ENCODE peak calls at places on chromosome 12, in six cellular contexts. O, R, Q, U, Z and S are unnamed samples.

GRCh38 chr12:119061208-119061796 is 80.0 kb downstream of the SRRM4 start:
- ATAC-seq in O (no peak), Z (no peak), U (peak), Q (peak), R (no peak), S (no peak)

GRCh38 chr12:14396071-14396470 is 30.6 kb downstream of the ATF7IP start:
- ATAC-seq in Q (peak), R (no peak), O (no peak), U (peak), Z (no peak), S (peak)

GRCh38 chr12:74646831-74647230 is 109.2 kb downstream of the ATXN7L3B start:
- ATAC-seq in Q (no peak), R (no peak), O (no peak), Z (peak), U (no peak), S (no peak)

GRCh38 chr12:127595506-127595905 is 671.5 kb upstream of the TMEM132C start:
- ATAC-seq in U (no peak), R (no peak), Z (no peak), O (no peak), Q (no peak), S (no peak)

GRCh38 chr12:17344649-17345048 is 738.7 kb upstream of the LMO3 start:
- ATAC-seq in Z (no peak), Q (no peak), R (no peak), O (no peak), U (no peak), S (no peak)

GRCh38 chr12:18123707-18124106 is 33.7 kb upstream of the RERGL start:
- ATAC-seq in U (no peak), Q (no peak), O (no peak), R (no peak), Z (no peak), S (no peak)

GRCh38 chr12:3200032-3200617 is 122.9 kb downstream of the TSPAN9 start:
- ATAC-seq in O (peak), R (peak), Z (no peak), Q (no peak), U (no peak), S (peak)

GRCh38 chr12:63942464-63943241 is 98.2 kb downstream of the SRGAP1 start:
- ATAC-seq in O (no peak), U (no peak), R (no peak), Z (no peak), Q (no peak), S (no peak)

GRCh38 chr12:20140751-20141150 is 227.6 kb upstream of the PDE3A start:
- ATAC-seq in Z (no peak), R (no peak), Q (no peak), O (no peak), U (peak), S (no peak)

GRCh38 chr12:18343708-18344107 is 82.4 kb downstream of the PIK3C2G start:
- ATAC-seq in Q (no peak), R (no peak), U (no peak), O (no peak), Z (no peak), S (no peak)

GRCh38 chr12:75366629-75367028 is 24.3 kb upstream of the GLIPR1L2 start:
- ATAC-seq in O (no peak), Z (no peak), U (peak), Q (no peak), R (no peak), S (no peak)

GRCh38 chr12:88432536-88433462 is 147.5 kb downstream of the KITLG start:
- ATAC-seq in U (peak), R (no peak), Q (no peak), Z (no peak), O (peak), S (peak)

GRCh38 chr12:82055391-82055790 is 296.2 kb upstream of the PPFIA2 start:
- ATAC-seq in R (no peak), U (peak), Z (no peak), O (no peak), Q (no peak), S (no peak)
- TF ChIP-seq POLR2A in R (no peak), U (no peak), Z (no peak), O (no peak), Q (no peak), S (no peak)

GRCh38 chr12:116346751-116347150 is 69.3 kb upstream of the MED13L start:
- ATAC-seq in O (peak), R (no peak), U (no peak), Z (peak), Q (peak), S (peak)

GRCh38 chr12:116343331-116343884 is 65.9 kb upstream of the MED13L start:
- ATAC-seq in Z (no peak), R (no peak), Q (no peak), U (no peak), O (no peak), S (no peak)

GRCh38 chr12:116347265-116347664 is 69.8 kb upstream of the MED13L start:
- ATAC-seq in Q (no peak), R (no peak), Z (no peak), U (no peak), O (no peak), S (no peak)

DNA sequence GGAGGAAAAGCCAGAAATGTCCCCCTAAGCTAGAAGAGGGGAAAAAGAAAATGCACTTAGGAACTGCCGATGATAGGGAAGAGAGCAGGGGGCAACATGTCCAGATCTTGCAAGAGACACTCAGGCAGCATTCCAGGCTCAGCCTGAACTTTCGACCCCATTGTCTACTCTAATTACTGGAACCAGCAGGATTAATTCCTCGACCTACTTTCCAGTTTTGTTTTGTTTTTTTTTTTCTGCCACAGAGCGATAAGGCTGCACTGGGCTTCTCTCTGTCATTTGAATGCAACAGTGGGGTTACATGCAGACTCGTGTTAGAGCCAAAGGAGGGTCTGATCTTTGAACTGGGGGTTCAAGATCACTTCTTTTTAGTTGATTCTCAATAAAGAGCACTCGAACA is 68.7 kb upstream of the MED13L start:
- ATAC-seq in O (no peak), R (no peak), Q (peak), U (no peak), Z (peak), S (no peak)
- TF ChIP-seq POLR2AphosphoS5 in O (no peak), R (no peak), Q (peak), U (no peak), Z (no peak), S (no peak)

GRCh38 chr12:7137868-7138267 is 7.7 kb downstream of the CLSTN3 start:
- ATAC-seq in O (no peak), R (no peak), U (no peak), Q (no peak), Z (no peak), S (no peak)

GRCh38 chr12:7134371-7135166 is 4.4 kb downstream of the CLSTN3 start:
- ATAC-seq in Q (no peak), O (no peak), R (no peak), U (no peak), Z (no peak), S (no peak)

GRCh38 chr12:7139213-7139612 is 9.0 kb downstream of the CLSTN3 start:
- ATAC-seq in O (no peak), R (no peak), U (no peak), Q (no peak), Z (no peak), S (no peak)

GRCh38 chr12:7136071-7136470 is 5.9 kb downstream of the CLSTN3 start:
- ATAC-seq in O (no peak), Q (no peak), U (no peak), R (no peak), Z (no peak), S (no peak)

DNA sequence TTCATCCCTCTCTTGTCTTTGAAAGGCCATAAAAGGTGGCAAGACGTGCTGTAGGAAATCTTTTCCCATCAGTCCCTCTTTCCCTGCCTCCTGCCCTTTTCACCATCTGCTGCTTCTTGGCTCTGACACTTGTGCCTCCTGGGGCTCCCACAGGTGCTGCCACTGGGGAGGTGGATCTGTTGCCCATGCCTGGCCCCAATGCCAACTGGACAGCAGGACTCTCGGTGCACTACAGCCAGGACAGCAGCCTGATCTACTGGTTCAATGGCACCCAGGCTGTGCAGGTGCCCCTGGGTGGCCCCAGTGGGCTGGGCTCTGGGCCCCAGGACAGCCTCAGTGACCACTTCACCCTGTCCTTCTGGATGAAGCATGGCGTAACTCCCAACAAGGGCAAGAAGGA is 6.5 kb downstream of the CLSTN3 start:
- ATAC-seq in R (no peak), Q (no peak), U (no peak), O (no peak), Z (no peak), S (no peak)
- TF ChIP-seq POLR2A in R (no peak), Q (no peak), U (no peak), O (no peak), Z (no peak), S (no peak)

GRCh38 chr12:123972448-123973401 is at the start of the genes CCDC92 and ZNF664:
- ATAC-seq in Z (peak), Q (peak), U (peak), O (peak), R (peak), S (peak)
- TF ChIP-seq POLR2AphosphoS5 in Z (peak), Q (peak), U (peak), O (peak), R (peak), S (peak)

GRCh38 chr12:10213168-10214130 is 772 bp downstream of the GABARAPL1 start:
- ATAC-seq in Q (peak), O (peak), R (peak), Z (peak), U (peak), S (peak)
- TF ChIP-seq POLR2A in Q (peak), O (peak), R (no peak), Z (no peak), U (no peak), S (peak)

GRCh38 chr12:52236386-52237050 is 3.5 kb downstream of the KRT7 start:
- ATAC-seq in Z (no peak), Q (no peak), R (no peak), O (no peak), U (no peak), S (no peak)

GRCh38 chr12:52235001-52235760 is 2.1 kb downstream of the KRT7 start:
- ATAC-seq in Q (no peak), U (no peak), O (no peak), R (no peak), Z (no peak), S (no peak)

GRCh38 chr12:52233462-52234141 is 559 bp downstream of the KRT7 start:
- ATAC-seq in R (no peak), Z (no peak), Q (no peak), U (no peak), O (no peak), S (no peak)

GRCh38 chr12:52234226-52234810 is 1.3 kb downstream of the KRT7 start:
- ATAC-seq in Z (no peak), U (no peak), O (no peak), R (no peak), Q (no peak), S (no peak)

DNA sequence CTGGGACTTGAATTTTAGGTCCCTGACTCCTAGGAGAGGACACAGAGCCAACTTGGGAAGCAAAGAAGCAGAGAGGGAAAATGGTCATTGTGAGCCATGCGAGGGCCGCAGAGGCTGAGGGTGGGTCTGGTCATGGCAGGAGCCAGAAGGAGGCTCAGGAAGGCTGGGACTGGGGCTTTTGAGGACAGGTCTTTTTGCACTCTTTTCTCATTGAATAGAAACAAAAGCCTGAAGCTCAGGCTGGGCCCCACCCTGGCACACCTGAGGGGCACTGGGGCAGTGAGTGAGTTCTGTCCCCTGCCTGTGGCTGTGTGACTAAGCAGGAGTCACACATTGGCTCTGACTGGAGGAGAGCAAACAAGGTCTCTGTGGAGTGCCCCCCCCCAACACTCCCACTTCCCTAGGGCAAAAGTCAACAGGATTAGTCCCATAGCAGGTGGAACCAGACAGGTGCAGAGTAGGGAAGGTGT is 2.8 kb downstream of the KRT7 start:
- ATAC-seq in Q (no peak), U (no peak), Z (peak), O (no peak), R (no peak), S (no peak)
- TF ChIP-seq POLR2AphosphoS5 in Q (no peak), U (no peak), Z (peak), O (no peak), R (no peak), S (no peak)

GRCh38 chr12:90622431-90622830 is 332.5 kb downstream of the CCER1 start:
- ATAC-seq in R (no peak), O (no peak), Z (no peak), Q (no peak), U (peak), S (no peak)
- TF ChIP-seq POLR2A in R (no peak), O (no peak), Z (no peak), Q (no peak), U (no peak), S (no peak)

DNA sequence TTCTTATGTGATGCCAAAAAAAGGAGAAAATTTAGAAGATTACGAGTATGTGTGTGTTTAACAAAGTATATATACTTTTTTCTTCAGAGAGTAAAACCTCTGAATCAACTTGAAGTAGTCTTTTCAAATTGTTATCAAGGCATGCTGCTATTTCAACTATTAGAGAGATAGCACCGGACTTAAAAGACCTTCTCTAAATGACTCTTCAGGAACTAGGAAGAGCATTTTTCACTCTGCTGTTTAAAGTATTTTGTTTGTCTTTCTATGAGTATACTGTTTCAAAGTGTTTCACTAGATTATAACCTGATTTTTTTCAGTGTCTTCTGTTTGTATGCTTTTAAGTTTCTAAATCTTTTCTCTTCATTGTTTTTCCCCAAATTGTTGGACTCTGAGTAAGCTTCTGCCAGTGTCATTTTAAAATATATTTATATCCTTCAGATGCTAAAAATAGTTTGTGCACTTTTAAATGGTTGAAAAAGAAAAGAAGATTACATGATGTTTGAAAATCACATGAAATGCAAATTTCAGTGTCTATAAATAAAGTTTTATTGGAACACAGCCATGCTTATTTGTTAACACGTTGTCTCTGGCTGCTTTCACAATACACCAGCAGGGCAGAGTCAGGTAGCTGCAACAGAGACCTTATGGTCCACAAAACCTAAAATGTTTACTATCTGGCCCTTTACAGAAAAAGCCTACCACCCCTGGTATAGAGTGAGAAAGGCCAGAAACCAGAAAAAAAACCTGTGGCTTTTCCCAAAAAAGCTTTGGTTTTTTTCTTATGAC is 21.3 kb downstream of the CRADD start:
- ATAC-seq in O (no peak), Z (no peak), Q (peak), U (no peak), R (peak), S (no peak)
- TF ChIP-seq POLR2AphosphoS5 in O (no peak), Z (no peak), Q (no peak), U (no peak), R (no peak), S (no peak)

DNA sequence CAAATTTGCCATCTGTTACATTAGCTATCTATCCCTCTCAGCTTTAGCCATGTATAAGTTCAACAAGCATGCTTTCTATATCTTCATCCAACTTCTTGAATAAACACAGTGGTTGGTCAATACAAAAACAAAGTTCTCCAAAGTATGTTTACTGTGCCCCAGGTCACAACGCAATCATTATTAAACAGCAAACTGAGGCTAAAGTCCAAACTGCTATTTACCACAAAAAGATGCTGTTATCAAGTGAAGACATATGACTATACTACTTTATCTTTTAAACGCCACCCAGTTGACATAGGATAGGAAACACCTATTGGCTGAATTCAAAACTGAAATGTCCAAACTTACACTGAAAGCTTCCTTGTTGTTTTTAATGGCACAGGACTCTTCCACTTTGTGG is 11.7 kb downstream of the ZCCHC8 start:
- ATAC-seq in U (no peak), Q (peak), Z (no peak), O (no peak), R (peak), S (no peak)
- TF ChIP-seq POLR2A in U (no peak), Q (no peak), Z (no peak), O (no peak), R (no peak), S (no peak)

DNA sequence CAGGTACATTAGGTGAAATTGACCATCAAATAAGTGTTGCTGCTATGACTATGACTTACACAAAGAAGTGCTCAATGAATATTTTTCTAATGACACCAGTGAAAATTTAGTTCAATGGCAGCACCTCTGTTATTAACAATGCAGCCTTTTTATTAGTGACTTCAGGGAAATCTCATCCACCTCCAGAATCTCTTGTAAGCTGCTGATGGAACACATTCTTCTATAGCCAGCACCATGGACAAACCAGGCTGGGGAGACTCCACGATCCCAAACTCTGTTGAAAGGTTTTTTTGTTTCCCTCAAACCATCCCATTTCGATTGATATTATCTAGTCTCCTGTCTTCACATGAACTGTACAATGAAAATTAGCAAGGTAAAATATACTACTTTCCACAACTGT is 265.9 kb downstream of the ITPR2 start:
- ATAC-seq in O (no peak), R (no peak), U (no peak), Q (no peak), Z (no peak), S (no peak)
- TF ChIP-seq POLR2AphosphoS5 in O (no peak), R (no peak), U (no peak), Q (no peak), Z (no peak), S (no peak)